ENCODE peak calls at places on chromosomes 16 and 17, in eight cellular contexts. V is myocyte; Q is activated effector memory CD4-positive, alpha-beta T cell treated with anti-CD3 and anti-CD28 coated beads, Interleukin-2, amount 50 U/mL, for 16 hours; B is KG1; F is A172; E is heart right ventricle; A is B cell; I is iPS DF 19.7. M is an unnamed sample.

GRCh38 chr16:12330541-12330940 is 354.0 kb downstream of the SNX29 start:
- DNase-seq in V (no peak), Q (no peak), B (no peak), F (no peak), E (peak), A (no peak), I (no peak), M (no peak)

GRCh38 chr16:57823836-57824235 is 21.5 kb upstream of the KIFC3 start:
- DNase-seq in V (no peak), Q (no peak), B (no peak), F (no peak), E (no peak), A (no peak), I (no peak), M (no peak)

GRCh38 chr17:64998436-64999190 is 57.9 kb downstream of the GNA13 start:
- DNase-seq in V (peak), Q (no peak), B (no peak), F (no peak), E (no peak), A (peak), I (no peak), M (no peak)

GRCh38 chr17:38870259-38871165 is 654 bp downstream of the LASP1 start:
- DNase-seq in V (peak), Q (peak), B (peak), F (peak), E (peak), A (peak), I (no peak), M (no peak)

GRCh38 chr16:2963611-2964415 is at the start of gene KREMEN2:
- DNase-seq in V (peak), Q (peak), B (no peak), F (peak), E (no peak), A (no peak), I (no peak), M (no peak)

GRCh38 chr17:43006639-43007551 is at the start of gene IFI35:
- DNase-seq in V (peak), Q (peak), B (peak), F (peak), E (peak), A (peak), I (no peak), M (no peak)

GRCh38 chr17:36095992-36096391 is 6.0 kb upstream of the CCL3 start:
- DNase-seq in V (no peak), Q (no peak), B (no peak), F (no peak), E (no peak), A (no peak), I (no peak), M (no peak)

GRCh38 chr17:75622071-75622470 is 11.2 kb upstream of the SMIM5 start:
- DNase-seq in V (no peak), Q (no peak), B (no peak), F (no peak), E (no peak), A (no peak), I (no peak), M (no peak)

GRCh38 chr16:14194706-14195105 is 123.6 kb downstream of the MRTFB start:
- DNase-seq in V (no peak), Q (no peak), B (no peak), F (no peak), E (no peak), A (no peak), I (no peak), M (no peak)

GRCh38 chr16:88472042-88472441 is 19.0 kb downstream of the ZFPM1 start:
- DNase-seq in V (no peak), Q (no peak), B (no peak), F (no peak), E (no peak), A (no peak), I (no peak), M (no peak)

GRCh38 chr17:74037320-74037719 is 166.2 kb upstream of the RPL38 start:
- DNase-seq in V (no peak), Q (no peak), B (no peak), F (peak), E (peak), A (no peak), I (no peak), M (no peak)

GRCh38 chr16:28063047-28063521 is 430 bp downstream of the GSG1L start:
- DNase-seq in V (peak), Q (no peak), B (no peak), F (no peak), E (no peak), A (peak), I (no peak), M (no peak)

GRCh38 chr17:80647746-80648145 is 103.1 kb downstream of the RPTOR start:
- DNase-seq in V (peak), Q (no peak), B (no peak), F (peak), E (no peak), A (no peak), I (no peak), M (no peak)

GRCh38 chr16:280552-280951 is at the start of gene ARHGDIG:
- DNase-seq in V (no peak), Q (no peak), B (no peak), F (no peak), E (no peak), A (peak), I (no peak), M (no peak)

GRCh38 chr17:58452738-58453137 is 35.4 kb upstream of the RNF43 start:
- DNase-seq in V (no peak), Q (no peak), B (no peak), F (peak), E (no peak), A (no peak), I (no peak), M (no peak)

GRCh38 chr16:17529982-17530760 is 59.4 kb upstream of the XYLT1 start:
- DNase-seq in V (no peak), Q (peak), B (no peak), F (no peak), E (no peak), A (no peak), I (no peak), M (no peak)

GRCh38 chr16:12876778-12877177 is 24.6 kb upstream of the SHISA9 start:
- DNase-seq in V (no peak), Q (no peak), B (no peak), F (peak), E (no peak), A (no peak), I (no peak), M (no peak)

GRCh38 chr17:17528696-17529652 is 32.8 kb upstream of the RASD1 start:
- DNase-seq in V (no peak), Q (no peak), B (no peak), F (no peak), E (no peak), A (no peak), I (no peak), M (no peak)

GRCh38 chr17:71801301-71801700 is 319.5 kb upstream of the SOX9 start:
- DNase-seq in V (peak), Q (no peak), B (no peak), F (peak), E (no peak), A (no peak), I (no peak), M (no peak)

GRCh38 chr16:83215417-83216001 is 588.7 kb downstream of the CDH13 start:
- DNase-seq in V (no peak), Q (peak), B (peak), F (peak), E (no peak), A (peak), I (peak), M (peak)

GRCh38 chr17:75693500-75694481 is 26.7 kb downstream of the SAP30BP start:
- DNase-seq in V (peak), Q (no peak), B (no peak), F (peak), E (peak), A (no peak), I (peak), M (peak)

GRCh38 chr16:3509470-3509928 is 8.7 kb downstream of the CLUAP1 start:
- DNase-seq in V (peak), Q (peak), B (no peak), F (no peak), E (no peak), A (no peak), I (no peak), M (no peak)

M was measured in iPS DF 6.9.